ENCODE peak calls at places on chromosomes 5 and 9, in ten cellular contexts. G is AML-193; P is stimulated activated CD8-positive, alpha-beta memory T cell treated with anti-CD3 and anti-CD28 coated beads, Interleukin-15, amount 100 ng/mL, for 4 hours; C is LoVo; W is hepatic stellate cell; Q is activated T-helper 9 cell treated with anti-CD3 and anti-CD28 coated beads, Interleukin-2, amount 50 U/mL, for 16 hours; B is ELF-1; I is progenitor cell of endocrine pancreas; N is T-helper 9 cell; U is T-helper 22 cell. K is an unnamed sample.

GRCh38 chr5:144003636-144004035 is 166.8 kb downstream of the YIPF5 start:
- DNase-seq in G (no peak), P (no peak), C (no peak), W (no peak), Q (no peak), B (no peak), I (no peak), N (no peak), U (no peak), K (no peak)

GRCh38 chr5:77851229-77852067 is 75.3 kb upstream of the TBCA start:
- DNase-seq in G (no peak), P (no peak), C (no peak), W (peak), Q (no peak), B (peak), I (peak), N (no peak), U (no peak), K (no peak)

GRCh38 chr9:37034320-37034937 is 361 bp upstream of the PAX5 start:
- DNase-seq in G (peak), P (no peak), C (peak), W (no peak), Q (no peak), B (peak), I (no peak), N (no peak), U (no peak), K (no peak)

GRCh38 chr5:131968396-131968954 is 23.0 kb upstream of the MEIKIN start:
- DNase-seq in G (no peak), P (no peak), C (no peak), W (no peak), Q (no peak), B (no peak), I (no peak), N (no peak), U (no peak), K (no peak)

GRCh38 chr9:33851301-33851700 is 34.3 kb downstream of the UBE2R2 start:
- DNase-seq in G (no peak), P (no peak), C (no peak), W (no peak), Q (no peak), B (no peak), I (no peak), N (no peak), U (no peak), K (no peak)

GRCh38 chr9:117720555-117720954 is 16.4 kb downstream of the TLR4 start:
- DNase-seq in G (no peak), P (no peak), C (no peak), W (no peak), Q (no peak), B (no peak), I (no peak), N (no peak), U (no peak), K (no peak)

GRCh38 chr5:10424124-10424731 is 17.5 kb upstream of the ROPN1L start:
- DNase-seq in G (no peak), P (no peak), C (peak), W (peak), Q (no peak), B (peak), I (no peak), N (no peak), U (no peak), K (no peak)

GRCh38 chr5:169064093-169064492 is 236.8 kb downstream of the SLIT3 start:
- DNase-seq in G (no peak), P (no peak), C (no peak), W (no peak), Q (no peak), B (no peak), I (no peak), N (no peak), U (no peak), K (peak)

GRCh38 chr9:12094051-12094450 is 599.1 kb upstream of the TYRP1 start:
- DNase-seq in G (no peak), P (no peak), C (no peak), W (no peak), Q (no peak), B (no peak), I (no peak), N (no peak), U (no peak), K (no peak)

GRCh38 chr5:29162297-29162696 is 2031.2 kb upstream of the CDH6 start:
- DNase-seq in G (no peak), P (no peak), C (no peak), W (no peak), Q (no peak), B (no peak), I (no peak), N (no peak), U (no peak), K (no peak)

GRCh38 chr9:93295456-93296076 is 111.6 kb downstream of the WNK2 start:
- DNase-seq in G (no peak), P (no peak), C (no peak), W (no peak), Q (no peak), B (no peak), I (no peak), N (no peak), U (no peak), K (no peak)

GRCh38 chr5:174626521-174626920 is 97.9 kb upstream of the MSX2 start:
- DNase-seq in G (no peak), P (no peak), C (no peak), W (no peak), Q (no peak), B (no peak), I (no peak), N (no peak), U (no peak), K (no peak)

GRCh38 chr9:120876842-120877240 is at the start of gene PHF19:
- DNase-seq in G (no peak), P (no peak), C (peak), W (peak), Q (no peak), B (no peak), I (no peak), N (no peak), U (no peak), K (peak)

GRCh38 chr9:101977614-101978210 is 239.3 kb upstream of the GRIN3A start:
- DNase-seq in G (peak), P (no peak), C (peak), W (no peak), Q (no peak), B (no peak), I (no peak), N (no peak), U (no peak), K (no peak)

GRCh38 chr5:101942321-101942882 is 353.7 kb downstream of the SLCO4C1 start:
- DNase-seq in G (peak), P (no peak), C (peak), W (no peak), Q (no peak), B (peak), I (no peak), N (no peak), U (no peak), K (peak)

GRCh38 chr9:112856843-112857242 is 33.8 kb downstream of the SLC46A2 start:
- DNase-seq in G (no peak), P (no peak), C (no peak), W (no peak), Q (no peak), B (no peak), I (no peak), N (no peak), U (no peak), K (no peak)

GRCh38 chr5:180253036-180253824 is 38.7 kb downstream of the MAPK9 start:
- DNase-seq in G (no peak), P (no peak), C (no peak), W (no peak), Q (no peak), B (no peak), I (no peak), N (no peak), U (no peak), K (no peak)

GRCh38 chr5:104053057-104053666 is 490.6 kb upstream of the NUDT12 start:
- DNase-seq in G (no peak), P (no peak), C (no peak), W (no peak), Q (no peak), B (no peak), I (no peak), N (no peak), U (no peak), K (no peak)

GRCh38 chr9:91951944-91952520 is 2.0 kb upstream of the ROR2 start:
- DNase-seq in G (no peak), P (no peak), C (no peak), W (no peak), Q (no peak), B (no peak), I (no peak), N (no peak), U (no peak), K (no peak)

GRCh38 chr9:130874783-130875182 is 21.8 kb downstream of the QRFP start:
- DNase-seq in G (no peak), P (no peak), C (no peak), W (no peak), Q (no peak), B (no peak), I (no peak), N (no peak), U (no peak), K (no peak)

GRCh38 chr9:83933804-83934203 is 12.6 kb upstream of the KIF27 start:
- DNase-seq in G (no peak), P (no peak), C (no peak), W (no peak), Q (no peak), B (no peak), I (no peak), N (no peak), U (no peak), K (no peak)

GRCh38 chr9:135590486-135591079 is 29.0 kb downstream of the PAEP start:
- DNase-seq in G (no peak), P (no peak), C (no peak), W (no peak), Q (no peak), B (no peak), I (no peak), N (no peak), U (no peak), K (no peak)

K was measured in COLO829.